ENCODE peak calls at places on chromosome 20, in four cellular contexts. H is psoas muscle, R is right cardiac atrium, E is pancreas. B is an unnamed sample.

GRCh38 chr20:56352656-56353055 is 6.1 kb upstream of the FAM210B start:
- DNase-seq in H (no peak), R (no peak), E (no peak), B (no peak)

GRCh38 chr20:57425150-57426013 is 34.2 kb downstream of the RBM38 start:
- DNase-seq in R (peak; percentile 69), H (peak; percentile 66), E (no peak), B (no peak)

GRCh38 chr20:56111951-56112730 is 106.8 kb upstream of the CBLN4 start:
- DNase-seq in E (no peak), H (no peak), R (no peak), B (no peak)

GRCh38 chr20:24643731-24644130 is 174.3 kb downstream of the SYNDIG1 start:
- DNase-seq in R (no peak), E (no peak), H (no peak), B (no peak)

GRCh38 chr20:55415567-55416142 is 589.7 kb downstream of the CBLN4 start:
- DNase-seq in R (no peak), H (no peak), E (no peak), B (no peak)

GRCh38 chr20:16066571-16066970 is 506.7 kb downstream of the KIF16B start:
- DNase-seq in H (no peak), R (no peak), E (no peak), B (no peak)

GRCh38 chr20:47498606-47499005 is 3.1 kb upstream of the NCOA3 start:
- DNase-seq in R (no peak), E (no peak), H (no peak), B (no peak)

GRCh38 chr20:14451458-14451857 is 114.0 kb upstream of the FLRT3 start:
- DNase-seq in H (no peak), R (no peak), E (no peak), B (no peak)

GRCh38 chr20:3729378-3729777 is 3.1 kb upstream of the HSPA12B start:
- DNase-seq in E (no peak), R (peak; percentile 14), H (peak; percentile 22), B (no peak)

GRCh38 chr20:43765933-43766332 is 39.1 kb upstream of the GTSF1L start:
- DNase-seq in E (no peak), R (no peak), H (no peak), B (no peak)

GRCh38 chr20:7911586-7912330 is 28.5 kb downstream of the HAO1 start:
- DNase-seq in E (no peak), H (no peak), R (no peak), B (no peak)

GRCh38 chr20:19802492-19803158 is 44.6 kb downstream of the RIN2 start:
- DNase-seq in H (no peak), E (no peak), R (no peak), B (no peak)

GRCh38 chr20:20814685-20815084 is 102.2 kb upstream of the RALGAPA2 start:
- DNase-seq in H (no peak), E (no peak), R (no peak), B (no peak)

GRCh38 chr20:1415667-1416468 is 23.0 kb upstream of the FKBP1A start:
- DNase-seq in E (no peak), R (no peak), H (no peak), B (no peak)

GRCh38 chr20:49426873-49427272 is 55.6 kb downstream of the KCNB1 start:
- DNase-seq in H (no peak), E (no peak), R (no peak), B (no peak)

GRCh38 chr20:49427751-49428518 is 54.5 kb downstream of the KCNB1 start:
- DNase-seq in H (peak; percentile 63), R (no peak), E (no peak), B (no peak)

GRCh38 chr20:49426395-49426794 is 56.1 kb downstream of the KCNB1 start:
- DNase-seq in R (no peak), E (no peak), H (no peak), B (no peak)

GRCh38 chr20:49422176-49422575 is 60.3 kb downstream of the KCNB1 start:
- DNase-seq in H (no peak), R (no peak), E (no peak), B (no peak)

DNA sequence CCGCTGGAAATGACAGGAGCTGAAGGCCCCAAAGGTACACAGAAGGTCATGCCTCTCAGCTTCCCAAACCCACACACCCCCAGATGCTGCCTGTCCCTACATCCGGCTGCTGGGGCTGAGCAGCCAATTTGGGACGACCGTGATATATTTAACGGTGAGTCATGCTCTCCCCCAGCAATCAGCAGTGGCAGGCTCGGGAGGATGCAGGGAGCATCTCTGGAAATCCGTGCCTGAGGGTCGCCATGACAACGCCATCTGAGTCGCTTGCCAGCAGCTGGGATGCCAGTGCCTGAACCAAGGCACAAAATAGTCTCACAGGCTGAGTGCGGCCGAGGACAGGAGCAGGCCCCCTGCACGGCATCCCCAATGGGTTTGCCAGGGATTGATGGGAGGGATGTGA is 57.9 kb downstream of the KCNB1 start:
- DNase-seq in R (no peak), H (peak; percentile 59), E (no peak), B (no peak)
- H3K27me3 ChIP-seq in R (no peaks in the 10 kb centered on the region), H (no peaks in the 10 kb centered on the region), E (no peaks in the 10 kb centered on the region), B (no peaks in the 10 kb centered on the region)

DNA sequence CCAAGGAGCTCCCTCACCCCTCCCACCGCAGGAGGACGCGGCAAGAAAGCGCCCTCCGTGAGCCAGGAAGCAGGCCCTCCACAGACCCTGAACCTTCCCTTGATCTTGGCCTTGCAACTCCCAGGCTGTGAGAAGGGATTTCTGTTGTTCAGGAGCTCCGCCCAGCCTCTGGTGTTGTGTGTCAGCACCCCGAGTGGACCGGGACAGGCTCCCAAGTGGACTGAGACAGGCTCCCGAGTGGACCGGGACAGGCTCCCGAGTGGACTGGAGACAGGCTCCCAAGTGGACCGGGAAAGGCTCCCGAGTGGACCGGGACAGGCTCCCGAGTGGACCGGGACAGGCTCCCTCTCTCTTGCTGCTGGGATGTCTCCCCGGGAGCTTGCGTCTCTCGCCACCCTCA is 9.3 kb upstream of the NTSR1 start:
- DNase-seq in E (peak; percentile 14), H (no peak), R (peak; percentile 32), B (no peak)
- H3K27ac ChIP-seq in E (no peak overlapping the region), H (no peak overlapping the region), R (no peak overlapping the region), B (no peak overlapping the region)

GRCh38 chr20:60652615-60653014 is 599.4 kb upstream of the CDH4 start:
- DNase-seq in R (no peak), E (no peak), H (no peak), B (no peak)
- H3K27me3 ChIP-seq in R (no peaks in the 10 kb centered on the region), E (no peaks in the 10 kb centered on the region), H (no peaks in the 10 kb centered on the region), B (no peaks in the 10 kb centered on the region)

DNA sequence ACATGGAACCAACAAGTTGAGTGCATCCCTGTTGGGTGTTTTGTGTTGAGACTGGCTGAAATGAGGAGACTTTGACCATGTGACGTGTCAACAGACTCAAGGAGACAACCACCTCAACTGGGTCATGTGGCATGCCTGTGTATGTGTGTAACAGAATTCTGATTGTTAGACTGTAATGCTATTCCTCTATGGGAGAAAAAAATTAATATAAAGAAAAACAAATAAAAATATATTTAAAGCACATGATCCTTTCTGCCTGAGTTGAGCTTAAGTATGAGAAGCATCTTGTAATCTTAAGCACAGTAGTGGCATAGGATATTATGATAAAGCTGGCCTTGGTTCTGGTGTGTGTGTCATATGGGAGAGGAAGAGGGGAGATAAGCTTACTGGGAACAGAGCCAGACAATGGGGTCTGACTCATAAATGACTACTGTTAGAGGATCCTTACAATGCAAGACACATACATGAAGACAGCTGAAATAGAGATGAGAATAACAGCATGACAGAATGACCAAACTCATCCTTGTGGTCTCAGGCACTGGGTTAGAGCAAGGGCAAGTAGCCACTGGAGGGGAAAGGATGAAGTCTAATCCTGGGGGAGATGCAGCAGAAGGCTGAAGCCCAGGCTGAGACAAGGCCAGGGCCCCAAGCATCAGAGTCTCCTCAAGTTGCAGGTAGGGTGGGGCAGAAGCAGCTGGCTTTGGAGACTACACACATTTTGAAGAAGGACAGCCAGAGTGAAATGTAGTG is 9.2 kb downstream of the TP53INP2 start:
- DNase-seq in R (no peak), H (no peak), E (no peak), B (no peak)
- H3K27ac ChIP-seq in R (peak overlapping the region; percentile 83), H (peak overlapping the region; percentile 60), E (no peak overlapping the region), B (no peak overlapping the region)

DNA sequence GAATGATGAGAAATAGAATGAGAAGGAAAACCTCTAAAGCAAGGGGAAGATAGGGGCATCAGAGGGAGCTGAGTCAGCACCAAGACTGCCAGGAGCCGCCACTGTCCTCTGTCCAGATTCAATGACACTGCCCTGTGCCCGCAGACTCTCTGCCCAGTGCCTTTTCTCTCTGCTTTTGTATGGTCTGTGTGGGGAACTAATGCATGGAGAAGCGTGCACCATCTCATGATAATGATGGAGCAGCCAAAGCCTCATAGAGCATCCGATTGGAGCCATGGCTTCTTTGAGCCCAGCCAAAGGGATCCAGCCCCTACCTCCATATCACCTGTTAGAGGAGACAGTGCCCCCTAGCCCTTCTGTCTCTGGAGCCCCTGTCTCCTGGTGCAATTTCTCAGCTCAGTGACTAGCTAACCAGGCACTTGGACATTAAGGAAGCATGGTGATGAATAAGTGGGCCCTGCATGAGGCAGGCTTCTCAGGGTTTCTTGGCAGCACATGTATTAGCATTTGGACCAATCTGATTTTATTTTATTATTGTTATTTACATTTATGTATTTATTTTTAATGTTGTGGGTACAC is 6.5 kb upstream of the PFDN4 start:
- DNase-seq in R (no peak), H (no peak), E (no peak), B (no peak)
- H3K27me3 ChIP-seq in R (no peaks in the 10 kb centered on the region), H (no peaks in the 10 kb centered on the region), E (no peaks in the 10 kb centered on the region), B (no peaks in the 10 kb centered on the region)

DNA sequence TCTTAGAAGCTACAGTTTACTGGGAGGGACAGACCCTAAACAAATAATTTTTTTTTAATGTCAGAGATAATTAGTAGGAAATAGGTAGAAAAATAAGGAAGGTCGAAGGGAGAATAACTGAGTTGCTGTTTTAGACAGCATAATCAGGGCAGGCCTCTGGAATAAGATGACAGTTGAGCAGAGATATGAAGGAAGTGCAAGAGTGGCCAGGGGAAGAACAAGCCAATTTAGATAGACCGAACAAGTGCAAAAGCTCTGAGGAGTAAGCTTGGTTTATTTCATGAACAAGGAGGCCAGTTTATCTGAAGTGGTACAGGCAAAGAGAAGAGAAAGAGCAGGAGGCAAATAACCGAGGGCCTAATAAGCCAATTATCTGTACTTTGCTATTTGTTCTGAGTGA is 19.5 kb downstream of the PROCR start:
- DNase-seq in E (no peak), H (no peak), R (no peak), B (no peak)
- H3K27ac ChIP-seq in E (no peak overlapping the region), H (no peak overlapping the region), R (no peak overlapping the region), B (no peak overlapping the region)

GRCh38 chr20:49482621-49483017 is at the start of gene KCNB1:
- DNase-seq in H (peak; percentile 83), E (peak; percentile 69), R (peak; percentile 86), B (peak; percentile 26)

GRCh38 chr20:49479785-49480184 is 2.7 kb downstream of the KCNB1 start:
- DNase-seq in H (no peak), E (no peak), R (no peak), B (no peak)

GRCh38 chr20:49482173-49482572 is 295 bp downstream of the KCNB1 start:
- DNase-seq in H (no peak), R (peak; percentile 50), E (no peak), B (no peak)

GRCh38 chr20:49480236-49480635 is 2.2 kb downstream of the KCNB1 start:
- DNase-seq in E (no peak), H (no peak), R (no peak), B (no peak)

DNA sequence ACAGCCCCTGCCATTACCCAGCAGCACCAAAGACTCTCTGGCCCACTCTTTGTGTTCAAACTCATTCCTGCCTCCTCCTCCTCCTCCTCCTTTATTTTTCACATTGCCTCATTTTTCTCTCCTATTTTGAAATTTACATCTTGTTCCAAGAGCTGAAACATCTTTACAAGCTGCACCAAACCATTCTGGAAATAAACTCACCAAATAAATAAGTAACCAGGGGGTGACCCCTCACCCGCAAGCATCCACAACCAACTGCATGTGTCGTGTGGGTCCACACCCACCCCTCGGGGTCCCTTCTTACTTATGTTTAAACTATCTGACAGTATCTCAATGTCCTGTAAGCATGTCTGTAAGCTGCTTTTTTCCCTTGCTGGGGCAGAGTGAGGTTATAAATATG is 1.4 kb downstream of the KCNB1 start:
- DNase-seq in E (no peak), R (no peak), H (no peak), B (no peak)
- H3K27me3 ChIP-seq in E (peaks cover 16% of the 10 kb centered on the region), R (no peaks in the 10 kb centered on the region), H (peaks cover 10% of the 10 kb centered on the region), B (peaks cover 74% of the 10 kb centered on the region)

B was measured in CD4-positive, alpha-beta T cell.